ENCODE peak calls at places on chromosomes 2 and 18, in six cellular contexts. Z is A549, E is K562, H is GM12878, Y is HepG2, W is endothelial cell of umbilical vein. P is an unnamed sample.

GRCh38 chr2:26002617-26003310 is 20.5 kb upstream of the KIF3C start:
- DNase-seq in Z (no peak), E (no peak), H (no peak), Y (no peak), W (no peak), P (no peak)

GRCh38 chr2:75324716-75325291 is 125.5 kb upstream of the TACR1 start:
- DNase-seq in Z (no peak), E (no peak), H (no peak), Y (no peak), W (peak; percentile 43), P (no peak)

GRCh38 chr2:175690113-175690716 is 311.9 kb downstream of the LNPK start:
- DNase-seq in Z (no peak), E (peak; percentile 66), H (peak; percentile 4), Y (peak; percentile 72), W (peak; percentile 81), P (peak; percentile 84)

GRCh38 chr2:85398426-85399182 is 11.6 kb downstream of the CAPG start:
- DNase-seq in Z (no peak), E (no peak), H (no peak), Y (no peak), W (no peak), P (no peak)

GRCh38 chr2:28390241-28390856 is 2.3 kb upstream of the FOSL2 start:
- DNase-seq in Z (peak; percentile 88), E (peak; percentile 74), H (no peak), Y (peak; percentile 63), W (peak; percentile 69), P (peak; percentile 88)

GRCh38 chr2:105557021-105557420 is 158.2 kb upstream of the FHL2 start:
- DNase-seq in Z (no peak), E (no peak), H (no peak), Y (no peak), W (peak; percentile 17), P (no peak)

GRCh38 chr2:36245632-36246031 is 109.9 kb upstream of the CRIM1 start:
- DNase-seq in Z (no peak), E (no peak), H (no peak), Y (no peak), W (no peak), P (peak; percentile 79)

GRCh38 chr18:63774511-63774910 is 707 bp upstream of the SERPINB7 start:
- DNase-seq in Z (no peak), E (no peak), H (no peak), Y (no peak), W (no peak), P (no peak)

GRCh38 chr2:393711-394696 is 106.1 kb upstream of the ALKAL2 start:
- DNase-seq in Z (no peak), E (no peak), H (no peak), Y (no peak), W (no peak), P (peak; percentile 79)

GRCh38 chr2:72140621-72140960 is 7.1 kb downstream of the CYP26B1 start:
- DNase-seq in Z (no peak), E (no peak), H (no peak), Y (no peak), W (no peak), P (no peak)
- TF ChIP-seq MYC in Z (no peak), E (no peak), H (no peak), Y (no peak), W (no peak), P (no peak)

GRCh38 chr2:44688442-44689124 is 252.9 kb upstream of the SIX3 start:
- DNase-seq in Z (no peak), E (no peak), H (no peak), Y (no peak), W (no peak), P (no peak)

GRCh38 chr2:44692821-44693220 is 248.7 kb upstream of the SIX3 start:
- DNase-seq in Z (no peak), E (no peak), H (no peak), Y (no peak), W (no peak), P (no peak)

GRCh38 chr2:44691174-44691785 is 250.2 kb upstream of the SIX3 start:
- DNase-seq in Z (no peak), E (no peak), H (no peak), Y (no peak), W (no peak), P (no peak)

GRCh38 chr2:44686561-44686960 is 254.9 kb upstream of the SIX3 start:
- DNase-seq in Z (peak; percentile 7), E (no peak), H (no peak), Y (no peak), W (peak; percentile 6), P (no peak)

DNA sequence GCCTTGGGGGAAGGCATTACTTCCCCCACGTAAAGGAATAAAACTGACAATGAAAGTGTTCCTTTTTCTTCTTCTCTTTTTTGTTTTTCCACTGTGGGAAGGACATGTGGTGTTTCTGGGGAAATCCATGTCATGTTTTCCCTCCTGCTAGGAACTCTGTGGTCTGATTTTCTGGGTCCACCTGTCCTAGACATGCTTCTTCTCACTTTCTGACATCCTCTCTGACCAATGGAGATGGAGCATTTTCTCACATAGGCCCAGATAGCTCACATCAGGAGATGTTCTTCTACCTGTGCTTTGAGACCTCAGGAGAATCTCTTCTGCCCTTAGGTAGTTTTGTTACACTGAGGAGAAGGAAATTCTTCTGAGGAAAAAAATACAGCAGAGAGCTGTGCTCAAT is 252.0 kb upstream of the SIX3 start:
- DNase-seq in Z (no peak), E (no peak), H (no peak), Y (no peak), W (no peak), P (no peak)
- TF ChIP-seq CTCF in Z (no peak), E (no peak), H (no peak), Y (no peak), W (no peak), P (no peak)

GRCh38 chr18:58100154-58100553 is 56.1 kb downstream of the NEDD4L start:
- DNase-seq in Z (no peak), E (no peak), H (peak; percentile 46), Y (no peak), W (no peak), P (no peak)

GRCh38 chr18:58096658-58097057 is 52.6 kb downstream of the NEDD4L start:
- DNase-seq in Z (no peak), E (no peak), H (no peak), Y (no peak), W (no peak), P (no peak)

GRCh38 chr18:58097907-58098166 is 53.8 kb downstream of the NEDD4L start:
- DNase-seq in Z (no peak), E (no peak), H (no peak), Y (no peak), W (no peak), P (no peak)

GRCh38 chr18:58097127-58097906 is 53.3 kb downstream of the NEDD4L start:
- DNase-seq in Z (no peak), E (no peak), H (no peak), Y (peak; percentile 41), W (peak; percentile 73), P (no peak)

GRCh38 chr18:58098706-58099105 is 54.7 kb downstream of the NEDD4L start:
- DNase-seq in Z (no peak), E (no peak), H (no peak), Y (no peak), W (no peak), P (no peak)
- TF ChIP-seq MYC in Z (no peak), E (no peak), H (no peak), Y (no peak), W (no peak), P (no peak)

DNA sequence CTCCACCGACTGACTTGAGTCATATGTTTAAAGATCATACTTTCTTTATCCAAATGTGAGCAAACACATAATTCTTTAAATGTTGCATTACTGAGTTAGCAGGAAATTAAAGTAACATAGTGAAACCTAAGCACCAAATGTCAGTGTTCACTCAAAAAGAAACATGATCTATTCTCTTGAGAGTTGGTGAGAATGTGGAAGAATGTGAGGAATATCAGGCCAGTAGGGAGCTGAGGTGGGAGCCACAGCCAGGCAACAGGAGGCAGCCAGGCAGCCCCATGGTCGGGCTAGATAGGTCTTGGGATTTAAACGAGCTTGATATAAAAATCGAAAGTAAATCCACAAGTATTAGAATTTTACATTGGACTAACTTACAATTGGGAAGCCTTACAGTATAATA is 198.1 kb upstream of the SH3BP4 start:
- DNase-seq in Z (no peak), E (no peak), H (no peak), Y (no peak), W (no peak), P (no peak)
- TF ChIP-seq CTCF in Z (no peak), E (no peak), H (no peak), Y (no peak), W (no peak), P (no peak)

GRCh38 chr2:8469709-8470493 is 212.0 kb upstream of the ID2 start:
- DNase-seq in Z (no peak), E (no peak), H (no peak), Y (no peak), W (no peak), P (peak; percentile 91)
- TF ChIP-seq MYC in Z (no peak), E (no peak), H (no peak), Y (no peak), W (no peak), P (no peak)

GRCh38 chr18:69487488-69488394 is 87.1 kb downstream of the DOK6 start:
- DNase-seq in Z (no peak), E (no peak), H (no peak), Y (no peak), W (no peak), P (no peak)

GRCh38 chr18:69483574-69483973 is 82.9 kb downstream of the DOK6 start:
- DNase-seq in Z (no peak), E (no peak), H (no peak), Y (no peak), W (no peak), P (no peak)

GRCh38 chr18:69480460-69480859 is 79.8 kb downstream of the DOK6 start:
- DNase-seq in Z (no peak), E (no peak), H (no peak), Y (no peak), W (no peak), P (peak; percentile 41)

GRCh38 chr18:69490072-69490471 is 89.4 kb downstream of the DOK6 start:
- DNase-seq in Z (no peak), E (no peak), H (no peak), Y (no peak), W (no peak), P (no peak)

DNA sequence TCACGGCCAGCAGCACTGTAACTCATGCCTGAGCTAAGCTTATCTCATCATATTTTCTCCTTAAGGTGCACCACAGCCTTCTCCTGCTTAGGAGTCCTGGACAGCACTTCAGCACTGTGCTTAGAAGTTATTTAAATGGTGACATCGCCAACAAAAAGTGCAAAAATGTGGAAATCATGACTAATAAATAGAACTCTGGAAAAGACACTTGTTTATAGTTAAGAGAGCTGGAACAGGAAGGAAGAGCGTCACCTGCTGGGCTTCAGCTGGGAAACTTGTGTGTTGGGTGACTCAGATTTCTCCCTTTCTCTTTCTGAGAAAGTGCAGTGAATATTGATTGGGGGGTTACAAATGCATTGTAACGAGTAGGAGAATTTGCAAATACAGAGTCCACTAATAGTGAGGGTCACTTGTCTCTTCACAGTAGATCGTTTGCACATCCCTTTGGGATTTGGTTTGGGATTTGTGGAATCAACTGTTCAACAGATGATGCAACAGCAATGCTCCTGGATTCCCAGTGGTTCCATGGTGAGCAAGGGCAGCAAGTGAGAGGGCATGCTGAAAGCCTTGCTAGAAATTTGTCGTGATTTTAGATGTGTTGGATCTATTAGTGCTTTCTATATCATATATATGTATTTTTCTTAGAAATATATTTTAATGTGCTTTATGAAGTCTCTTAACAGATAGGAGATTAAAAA is 84.2 kb downstream of the DOK6 start:
- DNase-seq in Z (no peak), E (no peak), H (no peak), Y (peak; percentile 22), W (peak; percentile 55), P (no peak)
- TF ChIP-seq CTCF in Z (no peak), E (no peak), H (no peak), Y (peak; percentile 49), W (no peak), P (no peak)

P was measured in NB4.